ENCODE peak calls at places on chromosomes 13 and 19, in ten cellular contexts. Q is testis; V is CD4-positive, alpha-beta T cell; C is activated B cell treated with CpG ODN at 0.5 μM for 24 hours; L is pancreas; K is transverse colon; I is GM20000; B is thoracic aorta; G is colonic mucosa; J is fibroblast of mammary gland. O is an unnamed sample.

GRCh38 chr19:42010245-42011126 is 16.5 kb upstream of the ATP1A3 start:
- DNase-seq in Q (no peak), V (no peak), C (no peak), L (no peak), K (no peak), I (no peak), B (no peak), G (no peak), J (no peak), O (no peak)

GRCh38 chr19:52094526-52094925 is 1.0 kb downstream of the ZNF841 start:
- DNase-seq in Q (no peak), V (no peak), C (no peak), L (no peak), K (no peak), I (no peak), B (no peak), G (no peak), J (no peak), O (no peak)

GRCh38 chr13:106143930-106144709 is 391.3 kb downstream of the EFNB2 start:
- DNase-seq in Q (no peak), V (no peak), C (no peak), L (no peak), K (no peak), I (no peak), B (no peak), G (peak), J (no peak), O (peak)

GRCh38 chr13:75318138-75318833 is 163.7 kb downstream of the TBC1D4 start:
- DNase-seq in Q (no peak), V (no peak), C (no peak), L (no peak), K (no peak), I (no peak), B (no peak), G (no peak), J (no peak), O (no peak)

GRCh38 chr13:30126903-30127428 is 180.4 kb downstream of the KATNAL1 start:
- DNase-seq in Q (no peak), V (no peak), C (no peak), L (no peak), K (no peak), I (no peak), B (no peak), G (no peak), J (peak), O (no peak)

GRCh38 chr19:20776083-20777076 is at the start of gene ZNF66:
- DNase-seq in Q (peak), V (peak), C (peak), L (peak), K (peak), I (peak), B (peak), G (peak), J (peak), O (peak)

GRCh38 chr13:66803759-66804456 is 426.2 kb downstream of the PCDH9 start:
- DNase-seq in Q (no peak), V (no peak), C (no peak), L (no peak), K (no peak), I (no peak), B (no peak), G (no peak), J (peak), O (no peak)

GRCh38 chr13:45796421-45796960 is 55.1 kb downstream of the SIAH3 start:
- DNase-seq in Q (no peak), V (no peak), C (no peak), L (no peak), K (no peak), I (no peak), B (no peak), G (no peak), J (no peak), O (no peak)

GRCh38 chr13:90427322-90428272 is 919.9 kb upstream of the MIR17HG start:
- DNase-seq in Q (no peak), V (no peak), C (no peak), L (no peak), K (no peak), I (no peak), B (no peak), G (no peak), J (no peak), O (no peak)

GRCh38 chr13:78660130-78660857 is 1.3 kb upstream of the OBI1 start:
- DNase-seq in Q (peak), V (no peak), C (no peak), L (no peak), K (peak), I (peak), B (no peak), G (no peak), J (peak), O (no peak)

GRCh38 chr19:57088125-57088524 is 31.7 kb upstream of the USP29 start:
- DNase-seq in Q (no peak), V (no peak), C (no peak), L (no peak), K (no peak), I (no peak), B (no peak), G (no peak), J (no peak), O (no peak)

GRCh38 chr13:86864376-86864775 is 806.8 kb upstream of the SLITRK5 start:
- DNase-seq in Q (no peak), V (no peak), C (no peak), L (no peak), K (no peak), I (no peak), B (no peak), G (no peak), J (no peak), O (no peak)

GRCh38 chr19:6271251-6271650 is 8.5 kb downstream of the MLLT1 start:
- DNase-seq in Q (no peak), V (no peak), C (no peak), L (no peak), K (no peak), I (no peak), B (no peak), G (no peak), J (peak), O (no peak)

GRCh38 chr19:3818918-3819317 is 32.7 kb upstream of the MATK start:
- DNase-seq in Q (no peak), V (no peak), C (no peak), L (no peak), K (no peak), I (no peak), B (no peak), G (no peak), J (no peak), O (no peak)

GRCh38 chr13:40456979-40457553 is 209.4 kb downstream of the FOXO1 start:
- DNase-seq in Q (no peak), V (no peak), C (no peak), L (no peak), K (no peak), I (no peak), B (no peak), G (no peak), J (no peak), O (no peak)

GRCh38 chr19:532578-533484 is 1.3 kb downstream of the CDC34 start:
- DNase-seq in Q (peak), V (peak), C (no peak), L (peak), K (peak), I (peak), B (no peak), G (peak), J (peak), O (peak)

GRCh38 chr19:5545051-5545450 is 22.7 kb downstream of the TINCR start:
- DNase-seq in Q (no peak), V (no peak), C (no peak), L (no peak), K (no peak), I (no peak), B (no peak), G (no peak), J (no peak), O (no peak)

GRCh38 chr19:19154768-19155494 is 15.1 kb downstream of the MEF2B start:
- DNase-seq in Q (no peak), V (no peak), C (no peak), L (no peak), K (no peak), I (no peak), B (no peak), G (no peak), J (no peak), O (no peak)

GRCh38 chr13:110826861-110827672 is 87.8 kb downstream of the ANKRD10 start:
- DNase-seq in Q (peak), V (no peak), C (no peak), L (no peak), K (no peak), I (no peak), B (no peak), G (no peak), J (no peak), O (no peak)

GRCh38 chr13:34731486-34731885 is 210.6 kb upstream of the NBEA start:
- DNase-seq in Q (no peak), V (no peak), C (no peak), L (no peak), K (no peak), I (no peak), B (no peak), G (no peak), J (no peak), O (no peak)

GRCh38 chr19:55088543-55089265 is 13.0 kb downstream of the EPS8L1 start:
- DNase-seq in Q (peak), V (peak), C (peak), L (peak), K (peak), I (peak), B (peak), G (peak), J (peak), O (peak)

GRCh38 chr19:47057328-47057727 is 8.9 kb upstream of the TMEM160 start:
- DNase-seq in Q (no peak), V (no peak), C (no peak), L (no peak), K (no peak), I (no peak), B (no peak), G (no peak), J (no peak), O (no peak)

GRCh38 chr19:6732803-6733337 is 4.5 kb downstream of the GPR108 start:
- DNase-seq in Q (no peak), V (no peak), C (no peak), L (no peak), K (no peak), I (no peak), B (no peak), G (no peak), J (no peak), O (no peak)

GRCh38 chr19:1069009-1069779 is 2.2 kb downstream of the ARHGAP45 start:
- DNase-seq in Q (peak), V (peak), C (peak), L (no peak), K (peak), I (peak), B (no peak), G (peak), J (no peak), O (no peak)

GRCh38 chr19:21117041-21117907 is 24.6 kb upstream of the ZNF431 start:
- DNase-seq in Q (no peak), V (no peak), C (no peak), L (no peak), K (no peak), I (no peak), B (no peak), G (no peak), J (no peak), O (no peak)

DNA sequence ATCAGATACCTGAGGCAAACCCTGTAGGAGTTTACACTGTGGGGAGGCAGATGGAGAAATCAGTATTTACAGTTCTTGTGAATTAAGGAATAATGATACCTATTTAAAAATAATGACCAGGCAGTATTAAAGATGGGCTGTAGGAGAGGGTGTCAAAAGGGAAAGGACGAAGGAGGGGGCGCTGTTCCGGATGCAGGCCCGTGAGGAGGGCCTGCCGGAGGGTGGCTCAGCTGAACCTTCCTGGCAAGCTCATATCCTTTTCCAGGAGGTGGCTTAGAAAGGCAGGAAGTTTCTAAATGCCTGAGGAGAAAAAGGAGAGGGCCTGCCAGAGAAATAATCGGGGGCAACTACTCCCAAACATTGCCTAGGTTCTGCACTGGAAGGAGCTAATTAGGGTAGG is 46.6 kb downstream of the MBNL2 start:
- DNase-seq in Q (no peak), V (no peak), C (no peak), L (no peak), K (no peak), I (no peak), B (no peak), G (no peak), J (no peak), O (no peak)
- TF ChIP-seq CTCF in Q (no peak), V (no peak), C (no peak), L (no peak), K (no peak), I (no peak), B (no peak), G (no peak), J (peak), O (no peak)

DNA sequence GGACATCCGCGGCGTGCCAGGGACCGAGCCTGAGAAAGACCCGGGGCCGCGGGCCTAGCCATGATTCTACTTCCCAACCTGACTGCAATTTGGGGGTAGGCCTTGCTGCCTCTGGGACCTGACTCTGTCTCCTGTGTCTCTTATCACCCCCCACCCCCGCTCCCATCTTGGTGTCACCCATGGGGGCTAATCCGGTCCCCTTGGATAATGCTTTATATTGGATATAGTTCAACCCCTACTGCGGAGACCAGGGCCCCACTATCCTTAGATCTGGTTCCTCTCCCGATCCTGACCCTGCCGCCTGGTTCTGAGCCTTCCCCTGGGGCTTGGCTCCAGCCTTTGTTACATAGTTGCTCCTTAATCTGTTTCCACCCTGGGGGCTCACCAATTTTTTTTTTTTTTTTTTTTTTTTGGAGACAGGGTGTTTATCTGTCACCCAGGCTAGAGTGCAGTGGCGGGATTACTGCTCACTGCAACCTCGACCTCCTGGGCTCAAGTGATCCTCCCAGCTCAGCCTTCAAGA is 1.3 kb downstream of the BLOC1S3 start:
- DNase-seq in Q (peak), V (no peak), C (no peak), L (no peak), K (no peak), I (no peak), B (no peak), G (no peak), J (no peak), O (no peak)
- TF ChIP-seq CTCF in Q (no peak), V (no peak), C (no peak), L (no peak), K (no peak), I (no peak), B (no peak), G (no peak), J (no peak), O (no peak)

GRCh38 chr13:50901701-50902100 is 7.9 kb upstream of the RNASEH2B start:
- DNase-seq in Q (no peak), V (no peak), C (no peak), L (no peak), K (no peak), I (no peak), B (no peak), G (no peak), J (no peak), O (no peak)

GRCh38 chr13:50893211-50893852 is 16.3 kb upstream of the RNASEH2B start:
- DNase-seq in Q (no peak), V (no peak), C (no peak), L (no peak), K (no peak), I (peak), B (no peak), G (no peak), J (peak), O (no peak)

GRCh38 chr13:50894504-50894903 is 15.1 kb upstream of the RNASEH2B start:
- DNase-seq in Q (no peak), V (no peak), C (no peak), L (no peak), K (no peak), I (no peak), B (no peak), G (no peak), J (no peak), O (no peak)

GRCh38 chr13:50894042-50894441 is 15.5 kb upstream of the RNASEH2B start:
- DNase-seq in Q (no peak), V (no peak), C (no peak), L (no peak), K (no peak), I (no peak), B (no peak), G (no peak), J (no peak), O (no peak)

GRCh38 chr13:50898338-50898737 is 11.3 kb upstream of the RNASEH2B start:
- DNase-seq in Q (no peak), V (no peak), C (no peak), L (no peak), K (no peak), I (no peak), B (no peak), G (no peak), J (no peak), O (no peak)
- TF ChIP-seq CTCF in Q (no peak), V (no peak), C (no peak), L (no peak), K (no peak), I (no peak), B (no peak), G (no peak), J (no peak), O (no peak)

GRCh38 chr19:12806242-12807131 is at the start of gene RNASEH2A:
- DNase-seq in Q (peak), V (peak), C (peak), L (peak), K (peak), I (peak), B (no peak), G (peak), J (peak), O (peak)
- TF ChIP-seq CTCF in Q (no peak), V (no peak), C (no peak), L (no peak), K (peak), I (no peak), B (no peak), G (no peak), J (no peak), O (no peak)

DNA sequence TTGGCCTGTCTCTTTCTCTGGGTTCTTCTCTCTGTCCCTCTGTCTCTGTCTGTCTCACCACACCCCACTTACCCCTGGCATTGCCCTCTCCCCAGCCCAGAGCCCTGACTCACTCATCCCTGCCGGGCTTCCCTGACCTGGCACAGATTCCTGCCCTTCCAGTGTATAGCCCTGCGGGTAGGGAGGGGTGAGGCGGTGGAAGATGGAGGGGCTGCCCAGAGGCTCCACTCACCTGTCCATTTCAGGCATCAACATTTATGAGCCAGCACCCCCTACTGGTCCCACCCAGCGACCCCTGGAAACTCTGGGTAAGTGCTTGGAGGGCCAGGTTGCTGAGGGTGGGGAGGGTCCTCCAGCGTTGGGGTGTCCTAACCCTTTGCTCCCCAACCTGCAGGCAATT is 1.0 kb downstream of the NCCRP1 start:
- DNase-seq in Q (no peak), V (no peak), C (no peak), L (no peak), K (no peak), I (no peak), B (no peak), G (no peak), J (no peak), O (no peak)
- TF ChIP-seq CTCF in Q (no peak), V (no peak), C (no peak), L (no peak), K (no peak), I (peak), B (no peak), G (no peak), J (peak), O (no peak)

GRCh38 chr13:57311009-57311586 is 144.1 kb downstream of the PRR20E start:
- DNase-seq in Q (no peak), V (no peak), C (no peak), L (no peak), K (no peak), I (no peak), B (no peak), G (no peak), J (no peak), O (no peak)
- TF ChIP-seq CTCF in Q (no peak), V (no peak), C (no peak), L (no peak), K (no peak), I (no peak), B (no peak), G (no peak), J (no peak), O (no peak)

DNA sequence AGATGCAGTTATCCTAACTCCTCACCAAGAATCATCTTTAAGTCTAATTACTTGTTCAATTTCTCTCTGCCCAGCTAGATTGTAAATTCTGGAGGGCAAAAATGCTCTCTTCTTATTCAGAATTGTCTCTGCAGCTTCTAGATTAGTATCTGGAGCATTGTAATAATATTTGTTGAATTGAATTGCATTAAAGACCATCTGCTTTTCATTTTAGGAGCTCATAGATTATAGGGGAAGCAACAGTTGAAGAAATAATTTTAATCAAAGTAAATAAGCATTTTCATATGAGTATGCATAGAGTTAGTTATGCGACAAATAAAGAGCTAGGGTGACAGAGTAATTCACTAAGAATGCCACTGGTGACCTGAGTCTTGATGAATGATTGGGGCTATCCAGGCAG is 222.8 kb downstream of the SPRY2 start:
- DNase-seq in Q (no peak), V (no peak), C (no peak), L (no peak), K (no peak), I (no peak), B (no peak), G (no peak), J (no peak), O (no peak)
- TF ChIP-seq CTCF in Q (no peak), V (no peak), C (no peak), L (no peak), K (no peak), I (no peak), B (no peak), G (no peak), J (no peak), O (no peak)